ENCODE peak calls at places on chromosomes 5 and 9, in five cellular contexts. C, V, Z, T and J are unnamed samples.

GRCh38 chr5:74464512-74465209 is 175.9 kb downstream of the ENC1 start:
- DNase-seq in V (no peak), C (peak), T (no peak), Z (no peak), J (no peak)

GRCh38 chr5:41918105-41918504 is 7.0 kb upstream of the FBXO4 start:
- DNase-seq in C (no peak), Z (no peak), T (no peak), V (no peak), J (no peak)

GRCh38 chr5:157761690-157762611 is 18.4 kb downstream of the LSM11 start:
- DNase-seq in V (no peak), Z (no peak), T (no peak), C (peak), J (peak)

GRCh38 chr9:69181908-69182353 is 7.9 kb downstream of the TJP2 start:
- DNase-seq in V (no peak), C (peak), Z (no peak), T (no peak), J (no peak)

GRCh38 chr5:132456553-132457361 is 33.8 kb downstream of the IRF1 start:
- DNase-seq in T (no peak), Z (no peak), V (no peak), C (no peak), J (no peak)

GRCh38 chr9:120348951-120349429 is 231.0 kb downstream of the CDK5RAP2 start:
- DNase-seq in Z (no peak), C (peak), T (no peak), V (no peak), J (peak)

GRCh38 chr5:169097374-169097831 is 203.5 kb downstream of the SLIT3 start:
- DNase-seq in V (no peak), C (peak), T (no peak), Z (no peak), J (no peak)

GRCh38 chr5:166947045-166947444 is 1344.4 kb upstream of the WWC1 start:
- DNase-seq in V (no peak), C (no peak), Z (no peak), T (no peak), J (no peak)

GRCh38 chr9:108698801-108699200 is 157.0 kb downstream of the ACTL7B start:
- DNase-seq in Z (no peak), C (no peak), T (no peak), V (no peak), J (no peak)